ENCODE peak calls at places on chromosomes 13 and 19, in four cellular contexts. One of them, this sample, is unnamed.

GRCh38 chr19:50427997-50428425 is 4.7 kb upstream of the MYBPC2 start:
- DNase-seq in neural progenitor cell: peak; percentile 57
- DNase-seq in ovary: peak; percentile 95
- DNase-seq in NCI-H748 treated with DMSO at 0.1 percent for 48 hours: no peak
- DNase-seq in this sample: peak; percentile 81

GRCh38 chr13:104671901-104672300 is 1605.7 kb upstream of the SLC10A2 start:
- DNase-seq in NCI-H748 treated with DMSO at 0.1 percent for 48 hours: no peak
- DNase-seq in ovary: no peak
- DNase-seq in neural progenitor cell: no peak
- DNase-seq in this sample: no peak

GRCh38 chr13:45206340-45206739 is 5.5 kb upstream of the KCTD4 start:
- DNase-seq in NCI-H748 treated with DMSO at 0.1 percent for 48 hours: no peak
- DNase-seq in neural progenitor cell: no peak
- DNase-seq in ovary: no peak
- DNase-seq in this sample: no peak

GRCh38 chr19:27765912-27766725 is 1446.8 kb downstream of the UQCRFS1 start:
- DNase-seq in NCI-H748 treated with DMSO at 0.1 percent for 48 hours: no peak
- DNase-seq in ovary: no peak
- DNase-seq in neural progenitor cell: no peak
- DNase-seq in this sample: no peak

GRCh38 chr13:83414393-83414792 is 467.9 kb downstream of the SLITRK1 start:
- DNase-seq in neural progenitor cell: no peak
- DNase-seq in NCI-H748 treated with DMSO at 0.1 percent for 48 hours: no peak
- DNase-seq in ovary: no peak
- DNase-seq in this sample: no peak

GRCh38 chr13:29140277-29140676 is 320.1 kb downstream of the MTUS2 start:
- DNase-seq in ovary: no peak
- DNase-seq in NCI-H748 treated with DMSO at 0.1 percent for 48 hours: no peak
- DNase-seq in neural progenitor cell: no peak
- DNase-seq in this sample: no peak

GRCh38 chr13:42170029-42170428 is 101.9 kb upstream of the AKAP11 start:
- DNase-seq in neural progenitor cell: peak; percentile 70
- DNase-seq in ovary: no peak
- DNase-seq in NCI-H748 treated with DMSO at 0.1 percent for 48 hours: no peak
- DNase-seq in this sample: no peak

GRCh38 chr19:16470911-16471811 is 609 bp downstream of the EPS15L1 start:
- DNase-seq in neural progenitor cell: peak; percentile 44
- DNase-seq in NCI-H748 treated with DMSO at 0.1 percent for 48 hours: no peak
- DNase-seq in ovary: no peak
- DNase-seq in this sample: peak; percentile 48

GRCh38 chr19:51687791-51688664 is 5.1 kb upstream of the SPACA6 start:
- DNase-seq in neural progenitor cell: peak; percentile 72
- DNase-seq in ovary: peak; percentile 79
- DNase-seq in NCI-H748 treated with DMSO at 0.1 percent for 48 hours: peak; percentile 47
- DNase-seq in this sample: peak; percentile 59